ENCODE peak calls at places on chromosome 11, in seven cellular contexts. One of them, this sample, is unnamed.

GRCh38 chr11:13349581-13349980 is 72.0 kb downstream of the BMAL1 start:
- DNase-seq in KBM-7: no peak
- DNase-seq in ELF-1: no peak
- DNase-seq in GM10248: no peak
- DNase-seq in ACHN: no peak
- DNase-seq in lower lobe of right lung: no peak
- DNase-seq in GM12864: no peak
- DNase-seq in this sample: no peak

GRCh38 chr11:75293903-75294302 is 53.3 kb downstream of the TPBGL start:
- DNase-seq in ACHN: no peak
- DNase-seq in lower lobe of right lung: no peak
- DNase-seq in GM12864: no peak
- DNase-seq in ELF-1: no peak
- DNase-seq in GM10248: no peak
- DNase-seq in KBM-7: no peak
- DNase-seq in this sample: no peak

GRCh38 chr11:56066980-56067379 is 26.1 kb upstream of the OR8I2 start:
- DNase-seq in KBM-7: no peak
- DNase-seq in GM10248: no peak
- DNase-seq in lower lobe of right lung: no peak
- DNase-seq in ACHN: no peak
- DNase-seq in GM12864: no peak
- DNase-seq in ELF-1: no peak
- DNase-seq in this sample: no peak

GRCh38 chr11:63622318-63622717 is 8.1 kb upstream of the PLAAT3 start:
- DNase-seq in KBM-7: no peak
- DNase-seq in GM12864: no peak
- DNase-seq in ACHN: no peak
- DNase-seq in GM10248: no peak
- DNase-seq in ELF-1: peak
- DNase-seq in lower lobe of right lung: no peak
- DNase-seq in this sample: no peak

GRCh38 chr11:43504316-43504950 is 145.7 kb downstream of the TTC17 start:
- DNase-seq in lower lobe of right lung: no peak
- DNase-seq in ELF-1: peak
- DNase-seq in KBM-7: peak
- DNase-seq in GM10248: peak
- DNase-seq in GM12864: no peak
- DNase-seq in ACHN: peak
- DNase-seq in this sample: peak

GRCh38 chr11:22703040-22703439 is 36.6 kb downstream of the GAS2 start:
- DNase-seq in GM12864: no peak
- DNase-seq in lower lobe of right lung: no peak
- DNase-seq in KBM-7: no peak
- DNase-seq in ELF-1: peak
- DNase-seq in GM10248: peak
- DNase-seq in ACHN: peak
- DNase-seq in this sample: peak

GRCh38 chr11:129223701-129224149 is 31.6 kb upstream of the ARHGAP32 start:
- DNase-seq in KBM-7: no peak
- DNase-seq in ACHN: no peak
- DNase-seq in lower lobe of right lung: no peak
- DNase-seq in GM10248: no peak
- DNase-seq in GM12864: no peak
- DNase-seq in ELF-1: no peak
- DNase-seq in this sample: no peak

GRCh38 chr11:7321708-7322448 is 70.2 kb downstream of the SYT9 start:
- DNase-seq in GM12864: no peak
- DNase-seq in GM10248: no peak
- DNase-seq in lower lobe of right lung: no peak
- DNase-seq in KBM-7: no peak
- DNase-seq in ELF-1: no peak
- DNase-seq in ACHN: no peak
- DNase-seq in this sample: no peak

GRCh38 chr11:31214337-31214736 is 155.2 kb downstream of the DCDC1 start:
- DNase-seq in KBM-7: no peak
- DNase-seq in lower lobe of right lung: no peak
- DNase-seq in ACHN: no peak
- DNase-seq in ELF-1: no peak
- DNase-seq in GM10248: no peak
- DNase-seq in GM12864: no peak
- DNase-seq in this sample: no peak

GRCh38 chr11:65274734-65275682 is 13.2 kb downstream of the POLA2 start:
- DNase-seq in GM12864: no peak
- DNase-seq in ACHN: peak
- DNase-seq in ELF-1: peak
- DNase-seq in GM10248: peak
- DNase-seq in KBM-7: peak
- DNase-seq in lower lobe of right lung: peak
- DNase-seq in this sample: peak

GRCh38 chr11:14446701-14447169 is 52.9 kb downstream of the COPB1 start:
- DNase-seq in KBM-7: no peak
- DNase-seq in ACHN: peak
- DNase-seq in ELF-1: no peak
- DNase-seq in GM10248: no peak
- DNase-seq in lower lobe of right lung: no peak
- DNase-seq in GM12864: no peak
- DNase-seq in this sample: no peak

GRCh38 chr11:65401803-65402248 is 15.4 kb downstream of the FRMD8 start:
- DNase-seq in lower lobe of right lung: no peak
- DNase-seq in GM12864: no peak
- DNase-seq in ELF-1: no peak
- DNase-seq in ACHN: no peak
- DNase-seq in KBM-7: no peak
- DNase-seq in GM10248: no peak
- DNase-seq in this sample: no peak